ENCODE peak calls at places on chromosomes 7 and 10, in eight cellular contexts. A is colonic mucosa; F is heart right ventricle; W is psoas muscle; N is CD8-positive, alpha-beta memory T cell; B is kidney; Z is lung; M is ascending aorta. Q is an unnamed sample. For H3K4me1, the result is how much of the 10 kb centered on the place peaks cover.

GRCh38 chr7:24783731-24784130 is 26.5 kb upstream of the GSDME start:
- DNase-seq in A (no peak), F (no peak), W (no peak), N (no peak), B (no peak), Z (no peak), M (no peak), Q (no peak)

GRCh38 chr7:96636342-96636865 is 73.2 kb downstream of the SEM1 start:
- DNase-seq in A (no peak), F (no peak), W (no peak), N (no peak), B (no peak), Z (no peak), M (no peak), Q (no peak)

GRCh38 chr7:45978731-45979211 is 57.7 kb upstream of the IGFBP3 start:
- DNase-seq in A (peak), F (no peak), W (no peak), N (no peak), B (no peak), Z (peak), M (no peak), Q (no peak)

GRCh38 chr10:92844746-92845145 is 3.6 kb upstream of the EXOC6 start:
- DNase-seq in A (no peak), F (no peak), W (no peak), N (no peak), B (no peak), Z (no peak), M (no peak), Q (no peak)

GRCh38 chr10:75624632-75625031 is 193.2 kb downstream of the LRMDA start:
- DNase-seq in A (no peak), F (no peak), W (no peak), N (no peak), B (no peak), Z (no peak), M (no peak), Q (no peak)

GRCh38 chr7:139370301-139370942 is 10.7 kb downstream of the LUC7L2 start:
- DNase-seq in A (no peak), F (no peak), W (no peak), N (no peak), B (no peak), Z (no peak), M (no peak), Q (no peak)

GRCh38 chr7:93620057-93620456 is 45.5 kb upstream of the CALCR start:
- DNase-seq in A (no peak), F (no peak), W (no peak), N (no peak), B (no peak), Z (no peak), M (no peak), Q (no peak)

GRCh38 chr7:259751-260405 is 30.1 kb upstream of the FOXL3 start:
- DNase-seq in A (no peak), F (no peak), W (peak), N (no peak), B (peak), Z (no peak), M (no peak), Q (no peak)

GRCh38 chr10:123144697-123145541 is 3.0 kb upstream of the HMX2 start:
- DNase-seq in A (no peak), F (no peak), W (no peak), N (no peak), B (no peak), Z (no peak), M (no peak), Q (no peak)

GRCh38 chr10:37854606-37855005 is 2.8 kb downstream of the ZNF248 start:
- DNase-seq in A (no peak), F (no peak), W (no peak), N (no peak), B (no peak), Z (no peak), M (no peak), Q (no peak)
- H3K4me3 ChIP-seq in A (no peak), F (no peak), W (peak), N (no peak), B (no peak), Z (no peak), M (no peak), Q (no peak)

GRCh38 chr7:130070900-130071622 is 727 bp downstream of the KLHDC10 start:
- DNase-seq in A (peak), F (no peak), W (no peak), N (no peak), B (no peak), Z (no peak), M (no peak), Q (no peak)
- H3K27ac ChIP-seq in A (peak), F (peak), W (peak), N (peak), B (peak), Z (peak), M (peak), Q (peak)

GRCh38 chr7:5679047-5679740 is 102.3 kb downstream of the RNF216 start:
- DNase-seq in A (no peak), F (no peak), W (no peak), N (no peak), B (no peak), Z (no peak), M (no peak), Q (no peak)
- H3K4me1 ChIP-seq in A (under half), F (half or more), W (under half), N (under half), B (under half), Z (under half), M (under half), Q (half or more)

GRCh38 chr7:23107781-23108180 is 2.2 kb downstream of the KLHL7 start:
- DNase-seq in A (no peak), F (no peak), W (no peak), N (no peak), B (no peak), Z (no peak), M (no peak), Q (no peak)
- H3K4me3 ChIP-seq in A (no peak), F (peak), W (peak), N (no peak), B (peak), Z (no peak), M (peak), Q (no peak)